ENCODE peak calls at places on chromosome 9, in nine cellular contexts. One of them, this sample, is unnamed.

GRCh38 chr9:130982636-130983282 is 26.2 kb upstream of the LAMC3 start:
- DNase-seq in left cardiac atrium: no peak
- DNase-seq in activated CD8-positive, alpha-beta memory T cell treated with anti-CD3 and anti-CD28 coated beads, Interleukin-2, amount 50 U/mL, for 4 hours: no peak
- DNase-seq in ecto neural progenitor cell: peak
- DNase-seq in sciatic nerve: no peak
- DNase-seq in effector CD4-positive, alpha-beta T cell: no peak
- DNase-seq in CD4-positive, alpha-beta memory T cell: no peak
- DNase-seq in mucosa of gallbladder: no peak
- DNase-seq in progenitor cell of endocrine pancreas: no peak
- DNase-seq in this sample: no peak

GRCh38 chr9:100372648-100373047 is 19.9 kb upstream of the TEX10 start:
- DNase-seq in effector CD4-positive, alpha-beta T cell: no peak
- DNase-seq in activated CD8-positive, alpha-beta memory T cell treated with anti-CD3 and anti-CD28 coated beads, Interleukin-2, amount 50 U/mL, for 4 hours: no peak
- DNase-seq in mucosa of gallbladder: no peak
- DNase-seq in CD4-positive, alpha-beta memory T cell: no peak
- DNase-seq in progenitor cell of endocrine pancreas: no peak
- DNase-seq in ecto neural progenitor cell: no peak
- DNase-seq in sciatic nerve: no peak
- DNase-seq in left cardiac atrium: no peak
- DNase-seq in this sample: no peak

GRCh38 chr9:36100532-36100931 is 36.0 kb upstream of the GLIPR2 start:
- DNase-seq in sciatic nerve: no peak
- DNase-seq in CD4-positive, alpha-beta memory T cell: no peak
- DNase-seq in left cardiac atrium: no peak
- DNase-seq in ecto neural progenitor cell: no peak
- DNase-seq in progenitor cell of endocrine pancreas: no peak
- DNase-seq in mucosa of gallbladder: no peak
- DNase-seq in effector CD4-positive, alpha-beta T cell: no peak
- DNase-seq in activated CD8-positive, alpha-beta memory T cell treated with anti-CD3 and anti-CD28 coated beads, Interleukin-2, amount 50 U/mL, for 4 hours: no peak
- DNase-seq in this sample: no peak

GRCh38 chr9:81521892-81522291 is 167.5 kb downstream of the TLE1 start:
- DNase-seq in effector CD4-positive, alpha-beta T cell: no peak
- DNase-seq in progenitor cell of endocrine pancreas: no peak
- DNase-seq in activated CD8-positive, alpha-beta memory T cell treated with anti-CD3 and anti-CD28 coated beads, Interleukin-2, amount 50 U/mL, for 4 hours: no peak
- DNase-seq in CD4-positive, alpha-beta memory T cell: no peak
- DNase-seq in ecto neural progenitor cell: no peak
- DNase-seq in mucosa of gallbladder: no peak
- DNase-seq in left cardiac atrium: no peak
- DNase-seq in sciatic nerve: no peak
- DNase-seq in this sample: no peak

GRCh38 chr9:90914868-90915483 is 113.4 kb downstream of the SYK start:
- DNase-seq in sciatic nerve: peak
- DNase-seq in ecto neural progenitor cell: peak
- DNase-seq in progenitor cell of endocrine pancreas: peak
- DNase-seq in left cardiac atrium: peak
- DNase-seq in mucosa of gallbladder: peak
- DNase-seq in CD4-positive, alpha-beta memory T cell: peak
- DNase-seq in effector CD4-positive, alpha-beta T cell: peak
- DNase-seq in activated CD8-positive, alpha-beta memory T cell treated with anti-CD3 and anti-CD28 coated beads, Interleukin-2, amount 50 U/mL, for 4 hours: peak
- DNase-seq in this sample: peak

GRCh38 chr9:84679571-84679970 is 10.0 kb downstream of the NTRK2 start:
- DNase-seq in sciatic nerve: no peak
- DNase-seq in CD4-positive, alpha-beta memory T cell: no peak
- DNase-seq in effector CD4-positive, alpha-beta T cell: no peak
- DNase-seq in ecto neural progenitor cell: no peak
- DNase-seq in left cardiac atrium: no peak
- DNase-seq in progenitor cell of endocrine pancreas: no peak
- DNase-seq in activated CD8-positive, alpha-beta memory T cell treated with anti-CD3 and anti-CD28 coated beads, Interleukin-2, amount 50 U/mL, for 4 hours: no peak
- DNase-seq in mucosa of gallbladder: no peak
- DNase-seq in this sample: no peak

GRCh38 chr9:110015759-110016158 is 192.2 kb downstream of the C9orf152 start:
- DNase-seq in effector CD4-positive, alpha-beta T cell: no peak
- DNase-seq in mucosa of gallbladder: no peak
- DNase-seq in activated CD8-positive, alpha-beta memory T cell treated with anti-CD3 and anti-CD28 coated beads, Interleukin-2, amount 50 U/mL, for 4 hours: no peak
- DNase-seq in progenitor cell of endocrine pancreas: no peak
- DNase-seq in left cardiac atrium: no peak
- DNase-seq in sciatic nerve: no peak
- DNase-seq in CD4-positive, alpha-beta memory T cell: no peak
- DNase-seq in ecto neural progenitor cell: no peak
- DNase-seq in this sample: no peak

GRCh38 chr9:91465420-91465819 is 41.8 kb upstream of the NFIL3 start:
- DNase-seq in progenitor cell of endocrine pancreas: no peak
- DNase-seq in sciatic nerve: no peak
- DNase-seq in mucosa of gallbladder: no peak
- DNase-seq in effector CD4-positive, alpha-beta T cell: no peak
- DNase-seq in CD4-positive, alpha-beta memory T cell: no peak
- DNase-seq in ecto neural progenitor cell: no peak
- DNase-seq in left cardiac atrium: no peak
- DNase-seq in activated CD8-positive, alpha-beta memory T cell treated with anti-CD3 and anti-CD28 coated beads, Interleukin-2, amount 50 U/mL, for 4 hours: no peak
- DNase-seq in this sample: no peak

GRCh38 chr9:106771618-106772017 is 91.3 kb upstream of the ZNF462 start:
- DNase-seq in effector CD4-positive, alpha-beta T cell: no peak
- DNase-seq in sciatic nerve: no peak
- DNase-seq in ecto neural progenitor cell: no peak
- DNase-seq in activated CD8-positive, alpha-beta memory T cell treated with anti-CD3 and anti-CD28 coated beads, Interleukin-2, amount 50 U/mL, for 4 hours: no peak
- DNase-seq in left cardiac atrium: peak
- DNase-seq in progenitor cell of endocrine pancreas: no peak
- DNase-seq in CD4-positive, alpha-beta memory T cell: no peak
- DNase-seq in mucosa of gallbladder: no peak
- DNase-seq in this sample: no peak

GRCh38 chr9:131105952-131106351 is 9.6 kb downstream of the AIF1L start:
- DNase-seq in effector CD4-positive, alpha-beta T cell: no peak
- DNase-seq in sciatic nerve: no peak
- DNase-seq in ecto neural progenitor cell: no peak
- DNase-seq in activated CD8-positive, alpha-beta memory T cell treated with anti-CD3 and anti-CD28 coated beads, Interleukin-2, amount 50 U/mL, for 4 hours: no peak
- DNase-seq in progenitor cell of endocrine pancreas: no peak
- DNase-seq in left cardiac atrium: no peak
- DNase-seq in CD4-positive, alpha-beta memory T cell: no peak
- DNase-seq in mucosa of gallbladder: no peak
- DNase-seq in this sample: no peak

GRCh38 chr9:12876872-12877271 is 102.1 kb downstream of the LURAP1L start:
- DNase-seq in ecto neural progenitor cell: no peak
- DNase-seq in sciatic nerve: no peak
- DNase-seq in activated CD8-positive, alpha-beta memory T cell treated with anti-CD3 and anti-CD28 coated beads, Interleukin-2, amount 50 U/mL, for 4 hours: no peak
- DNase-seq in progenitor cell of endocrine pancreas: no peak
- DNase-seq in CD4-positive, alpha-beta memory T cell: no peak
- DNase-seq in effector CD4-positive, alpha-beta T cell: no peak
- DNase-seq in left cardiac atrium: no peak
- DNase-seq in mucosa of gallbladder: no peak
- DNase-seq in this sample: no peak

GRCh38 chr9:125902224-125902623 is 155.1 kb downstream of the PBX3 start:
- DNase-seq in activated CD8-positive, alpha-beta memory T cell treated with anti-CD3 and anti-CD28 coated beads, Interleukin-2, amount 50 U/mL, for 4 hours: no peak
- DNase-seq in ecto neural progenitor cell: no peak
- DNase-seq in progenitor cell of endocrine pancreas: no peak
- DNase-seq in left cardiac atrium: no peak
- DNase-seq in sciatic nerve: no peak
- DNase-seq in CD4-positive, alpha-beta memory T cell: no peak
- DNase-seq in mucosa of gallbladder: no peak
- DNase-seq in effector CD4-positive, alpha-beta T cell: no peak
- DNase-seq in this sample: no peak

GRCh38 chr9:135241381-135242380 is 154.2 kb downstream of the OLFM1 start:
- DNase-seq in left cardiac atrium: no peak
- DNase-seq in CD4-positive, alpha-beta memory T cell: no peak
- DNase-seq in effector CD4-positive, alpha-beta T cell: no peak
- DNase-seq in ecto neural progenitor cell: no peak
- DNase-seq in progenitor cell of endocrine pancreas: no peak
- DNase-seq in sciatic nerve: no peak
- DNase-seq in mucosa of gallbladder: no peak
- DNase-seq in activated CD8-positive, alpha-beta memory T cell treated with anti-CD3 and anti-CD28 coated beads, Interleukin-2, amount 50 U/mL, for 4 hours: no peak
- DNase-seq in this sample: no peak

GRCh38 chr9:90162819-90163218 is 479.8 kb downstream of the DIRAS2 start:
- DNase-seq in activated CD8-positive, alpha-beta memory T cell treated with anti-CD3 and anti-CD28 coated beads, Interleukin-2, amount 50 U/mL, for 4 hours: no peak
- DNase-seq in effector CD4-positive, alpha-beta T cell: no peak
- DNase-seq in mucosa of gallbladder: no peak
- DNase-seq in CD4-positive, alpha-beta memory T cell: no peak
- DNase-seq in sciatic nerve: no peak
- DNase-seq in ecto neural progenitor cell: no peak
- DNase-seq in left cardiac atrium: no peak
- DNase-seq in progenitor cell of endocrine pancreas: no peak
- DNase-seq in this sample: no peak

GRCh38 chr9:76373173-76373771 is 21.0 kb downstream of the RFK start:
- DNase-seq in CD4-positive, alpha-beta memory T cell: no peak
- DNase-seq in progenitor cell of endocrine pancreas: no peak
- DNase-seq in mucosa of gallbladder: peak
- DNase-seq in ecto neural progenitor cell: no peak
- DNase-seq in activated CD8-positive, alpha-beta memory T cell treated with anti-CD3 and anti-CD28 coated beads, Interleukin-2, amount 50 U/mL, for 4 hours: no peak
- DNase-seq in sciatic nerve: peak
- DNase-seq in effector CD4-positive, alpha-beta T cell: no peak
- DNase-seq in left cardiac atrium: peak
- DNase-seq in this sample: no peak

GRCh38 chr9:677461-678097 is 163.9 kb upstream of the DMRT1 start:
- DNase-seq in sciatic nerve: no peak
- DNase-seq in mucosa of gallbladder: no peak
- DNase-seq in activated CD8-positive, alpha-beta memory T cell treated with anti-CD3 and anti-CD28 coated beads, Interleukin-2, amount 50 U/mL, for 4 hours: no peak
- DNase-seq in progenitor cell of endocrine pancreas: no peak
- DNase-seq in CD4-positive, alpha-beta memory T cell: no peak
- DNase-seq in effector CD4-positive, alpha-beta T cell: no peak
- DNase-seq in ecto neural progenitor cell: no peak
- DNase-seq in left cardiac atrium: no peak
- DNase-seq in this sample: no peak

GRCh38 chr9:74379718-74380117 is 117.4 kb upstream of the RORB start:
- DNase-seq in sciatic nerve: no peak
- DNase-seq in ecto neural progenitor cell: no peak
- DNase-seq in progenitor cell of endocrine pancreas: peak
- DNase-seq in effector CD4-positive, alpha-beta T cell: no peak
- DNase-seq in left cardiac atrium: no peak
- DNase-seq in mucosa of gallbladder: peak
- DNase-seq in CD4-positive, alpha-beta memory T cell: peak
- DNase-seq in activated CD8-positive, alpha-beta memory T cell treated with anti-CD3 and anti-CD28 coated beads, Interleukin-2, amount 50 U/mL, for 4 hours: no peak
- DNase-seq in this sample: peak

GRCh38 chr9:34701023-34701768 is 8.7 kb downstream of the CCL21 start:
- DNase-seq in effector CD4-positive, alpha-beta T cell: peak
- DNase-seq in mucosa of gallbladder: peak
- DNase-seq in CD4-positive, alpha-beta memory T cell: peak
- DNase-seq in activated CD8-positive, alpha-beta memory T cell treated with anti-CD3 and anti-CD28 coated beads, Interleukin-2, amount 50 U/mL, for 4 hours: peak
- DNase-seq in progenitor cell of endocrine pancreas: peak
- DNase-seq in left cardiac atrium: peak
- DNase-seq in sciatic nerve: peak
- DNase-seq in ecto neural progenitor cell: peak
- DNase-seq in this sample: peak

GRCh38 chr9:90003046-90003355 is 398.2 kb downstream of the GADD45G start:
- DNase-seq in mucosa of gallbladder: no peak
- DNase-seq in CD4-positive, alpha-beta memory T cell: no peak
- DNase-seq in left cardiac atrium: no peak
- DNase-seq in progenitor cell of endocrine pancreas: no peak
- DNase-seq in effector CD4-positive, alpha-beta T cell: no peak
- DNase-seq in sciatic nerve: no peak
- DNase-seq in ecto neural progenitor cell: no peak
- DNase-seq in activated CD8-positive, alpha-beta memory T cell treated with anti-CD3 and anti-CD28 coated beads, Interleukin-2, amount 50 U/mL, for 4 hours: no peak
- DNase-seq in this sample: no peak

GRCh38 chr9:34463098-34463900 is 4.7 kb downstream of the DNAI1 start:
- DNase-seq in CD4-positive, alpha-beta memory T cell: no peak
- DNase-seq in effector CD4-positive, alpha-beta T cell: no peak
- DNase-seq in mucosa of gallbladder: no peak
- DNase-seq in progenitor cell of endocrine pancreas: no peak
- DNase-seq in ecto neural progenitor cell: no peak
- DNase-seq in sciatic nerve: no peak
- DNase-seq in activated CD8-positive, alpha-beta memory T cell treated with anti-CD3 and anti-CD28 coated beads, Interleukin-2, amount 50 U/mL, for 4 hours: no peak
- DNase-seq in left cardiac atrium: no peak
- DNase-seq in this sample: no peak

GRCh38 chr9:109893222-109893621 is 113.2 kb downstream of the PALM2AKAP2 start:
- DNase-seq in activated CD8-positive, alpha-beta memory T cell treated with anti-CD3 and anti-CD28 coated beads, Interleukin-2, amount 50 U/mL, for 4 hours: no peak
- DNase-seq in progenitor cell of endocrine pancreas: no peak
- DNase-seq in effector CD4-positive, alpha-beta T cell: no peak
- DNase-seq in ecto neural progenitor cell: no peak
- DNase-seq in left cardiac atrium: no peak
- DNase-seq in CD4-positive, alpha-beta memory T cell: no peak
- DNase-seq in sciatic nerve: no peak
- DNase-seq in mucosa of gallbladder: no peak
- DNase-seq in this sample: no peak

This sample was measured in GM19239.